ENCODE peak calls at places on chromosomes 13 and 19, in seven cellular contexts. X is mesendoderm; H is hepatocyte; V is body of pancreas; R is stimulated activated CD4-positive, alpha-beta T cell treated with anti-CD3 and anti-CD28 coated beads, TNF-alpha, amount 100 ng/mL, for 48 hours; S is tibial nerve; B is stimulated activated CD8-positive, alpha-beta memory T cell treated with anti-CD3 and anti-CD28 coated beads, Interleukin-4, amount 100 ng/mL, for 48 hours. L is an unnamed sample.
A peak's percentile ranks its signal among the peaks of the same experiment; 100 is the strongest.

GRCh38 chr13:80030491-80030890 is 310.4 kb downstream of the SPRY2 start:
- DNase-seq in X (peak; percentile 49), H (no peak), V (peak; percentile 32), R (no peak), S (no peak), B (no peak), L (peak; percentile 68)

GRCh38 chr19:13839193-13839937 is 37.6 kb upstream of the NANOS3 start:
- DNase-seq in X (no peak), H (peak; percentile 78), V (peak; percentile 80), R (peak; percentile 85), S (peak; percentile 84), B (peak; percentile 90), L (peak; percentile 89)

GRCh38 chr13:107244241-107244640 is 676.3 kb upstream of the ARGLU1 start:
- DNase-seq in X (no peak), H (no peak), V (no peak), R (no peak), S (no peak), B (no peak), L (no peak)

GRCh38 chr13:23980160-23980551 is 82.9 kb upstream of the C1QTNF9B start:
- DNase-seq in X (peak; percentile 89), H (peak; percentile 92), V (peak; percentile 85), R (peak; percentile 78), S (peak; percentile 59), B (peak; percentile 96), L (peak; percentile 38)

GRCh38 chr19:1883784-1884183 is 1.5 kb downstream of the ABHD17A start:
- DNase-seq in X (no peak), H (no peak), V (no peak), R (no peak), S (no peak), B (no peak), L (no peak)

GRCh38 chr19:18637644-18638630 is 1.1 kb downstream of the KLHL26 start:
- DNase-seq in X (no peak), H (peak; percentile 65), V (peak; percentile 92), R (no peak), S (no peak), B (no peak), L (no peak)

GRCh38 chr19:50736338-50736737 is 13.2 kb downstream of the CLEC11A start:
- DNase-seq in X (no peak), H (no peak), V (no peak), R (no peak), S (no peak), B (no peak), L (no peak)

GRCh38 chr19:2478756-2479555 is 3.0 kb downstream of the GADD45B start:
- DNase-seq in X (peak; percentile 93), H (peak; percentile 85), V (peak; percentile 90), R (peak; percentile 38), S (peak; percentile 53), B (peak; percentile 70), L (peak; percentile 72)

GRCh38 chr19:29211562-29212416 is 1.2 kb downstream of the UQCRFS1 start:
- DNase-seq in X (peak; percentile 33), H (peak; percentile 24), V (no peak), R (no peak), S (no peak), B (no peak), L (no peak)

GRCh38 chr13:87080100-87080779 is 590.9 kb upstream of the SLITRK5 start:
- DNase-seq in X (no peak), H (no peak), V (no peak), R (no peak), S (no peak), B (no peak), L (no peak)

GRCh38 chr19:2926341-2927031 is 18.3 kb downstream of the ZNF77 start:
- DNase-seq in X (no peak), H (no peak), V (no peak), R (no peak), S (no peak), B (no peak), L (no peak)

GRCh38 chr19:397941-398706 is 10.8 kb downstream of the C2CD4C start:
- DNase-seq in X (no peak), H (no peak), V (no peak), R (no peak), S (no peak), B (no peak), L (no peak)

GRCh38 chr13:78630509-78630908 is 27.2 kb upstream of the POU4F1 start:
- DNase-seq in X (no peak), H (no peak), V (no peak), R (no peak), S (no peak), B (no peak), L (no peak)

GRCh38 chr13:44159633-44160279 is 213.9 kb upstream of the SERP2 start:
- DNase-seq in X (no peak), H (no peak), V (no peak), R (no peak), S (no peak), B (no peak), L (peak; percentile 71)

GRCh38 chr19:36081385-36081784 is 26.7 kb downstream of the WDR62 start:
- DNase-seq in X (no peak), H (no peak), V (no peak), R (no peak), S (no peak), B (no peak), L (no peak)

GRCh38 chr19:34990578-34991192 is 9.4 kb upstream of the GRAMD1A start:
- DNase-seq in X (no peak), H (no peak), V (no peak), R (peak; percentile 60), S (no peak), B (peak; percentile 78), L (no peak)

GRCh38 chr13:113671066-113672001 is 4.3 kb downstream of the GRK1 start:
- DNase-seq in X (no peak), H (no peak), V (no peak), R (no peak), S (peak; percentile 8), B (no peak), L (no peak)

L was measured in A172.